ENCODE peak calls at places on chromosome 7, in five cellular contexts. K is effector memory CD4-positive, alpha-beta T cell; Z is tibial artery; C is mucosa of gallbladder; I is mucosa of descending colon. Q is an unnamed sample.

GRCh38 chr7:83614112-83614511 is 34.8 kb downstream of the SEMA3E start:
- DNase-seq in K (no peak), I (no peak), Z (no peak), C (no peak), Q (no peak)

GRCh38 chr7:4248295-4248694 is 433.8 kb upstream of the FOXK1 start:
- DNase-seq in Z (no peak), I (no peak), C (no peak), K (no peak), Q (no peak)

GRCh38 chr7:87878208-87878735 is 2.0 kb downstream of the DBF4 start:
- DNase-seq in C (no peak), Z (no peak), I (no peak), K (no peak), Q (no peak)

GRCh38 chr7:121204537-121204936 is 124.3 kb upstream of the WNT16 start:
- DNase-seq in K (no peak), I (no peak), Z (no peak), C (no peak), Q (peak; percentile 14)

GRCh38 chr7:53218730-53219504 is 183.5 kb downstream of the POM121L12 start:
- DNase-seq in K (no peak), Z (no peak), I (no peak), C (no peak), Q (peak; percentile 22)

GRCh38 chr7:105890290-105890997 is 14.0 kb upstream of the ATXN7L1 start:
- DNase-seq in Z (no peak), I (no peak), C (no peak), K (no peak), Q (no peak)

GRCh38 chr7:14351167-14351566 is 361.7 kb upstream of the ETV1 start:
- DNase-seq in Z (no peak), C (no peak), I (no peak), K (no peak), Q (peak; percentile 14)

GRCh38 chr7:91628742-91629141 is 251.8 kb downstream of the MTERF1 start:
- DNase-seq in K (no peak), Z (no peak), I (no peak), C (no peak), Q (no peak)

GRCh38 chr7:129831424-129832058 is 121.2 kb downstream of the UBE2H start:
- DNase-seq in Z (no peak), K (no peak), I (no peak), C (no peak), Q (no peak)

GRCh38 chr7:8637322-8637721 is 203.9 kb downstream of the NXPH1 start:
- DNase-seq in C (no peak), Z (no peak), K (no peak), I (peak; percentile 7), Q (no peak)

GRCh38 chr7:22005151-22005550 is 59.5 kb upstream of the CDCA7L start:
- DNase-seq in Z (no peak), K (no peak), C (no peak), I (no peak), Q (no peak)

GRCh38 chr7:1741751-1742554 is 71.9 kb downstream of the ELFN1 start:
- DNase-seq in K (no peak), Z (no peak), I (peak; percentile 11), C (no peak), Q (peak; percentile 41)

Q was measured in left ventricle myocardium inferior.